ENCODE peak calls at places on chromosomes 1 and 21, in nine cellular contexts. L is AG04450, Y is OCI-LY7, J is mammary epithelial cell, I is brain microvascular endothelial cell, E is HFF-Myc, O is GM12865, F is fibroblast of lung, S is bronchial epithelial cell. P is an unnamed sample.

GRCh38 chr1:111320066-111320879 is 29.6 kb downstream of the CHIA start:
- DNase-seq in L (no peak), Y (no peak), J (no peak), I (no peak), E (no peak), O (no peak), F (no peak), S (no peak), P (no peak)

GRCh38 chr1:151703813-151704212 is 12.8 kb downstream of the CELF3 start:
- DNase-seq in L (no peak), Y (no peak), J (no peak), I (no peak), E (no peak), O (no peak), F (no peak), S (no peak), P (no peak)

GRCh38 chr1:97654866-97655265 is 266.0 kb downstream of the DPYD start:
- DNase-seq in L (no peak), Y (no peak), J (no peak), I (no peak), E (no peak), O (no peak), F (peak), S (no peak), P (peak)

GRCh38 chr1:187641463-187641862 is 812.7 kb downstream of the PLA2G4A start:
- DNase-seq in L (no peak), Y (no peak), J (no peak), I (no peak), E (no peak), O (no peak), F (no peak), S (no peak), P (no peak)

GRCh38 chr1:183289104-183289503 is 103.0 kb downstream of the LAMC2 start:
- DNase-seq in L (no peak), Y (no peak), J (no peak), I (no peak), E (no peak), O (no peak), F (no peak), S (no peak), P (no peak)

GRCh38 chr1:201219481-201220387 is 29.1 kb downstream of the IGFN1 start:
- DNase-seq in L (no peak), Y (peak), J (no peak), I (no peak), E (no peak), O (no peak), F (no peak), S (no peak), P (no peak)

GRCh38 chr1:17196496-17197180 is 8.3 kb upstream of the PADI1 start:
- DNase-seq in L (no peak), Y (no peak), J (no peak), I (no peak), E (no peak), O (no peak), F (no peak), S (no peak), P (no peak)

GRCh38 chr1:9442266-9442846 is 96.9 kb upstream of the SLC25A33 start:
- DNase-seq in L (no peak), Y (no peak), J (peak), I (peak), E (no peak), O (no peak), F (peak), S (peak), P (no peak)

GRCh38 chr21:38820471-38821239 is 14.9 kb downstream of the ETS2 start:
- DNase-seq in L (no peak), Y (no peak), J (no peak), I (no peak), E (no peak), O (no peak), F (no peak), S (peak), P (no peak)

GRCh38 chr1:22406722-22407495 is 44.7 kb upstream of the ZBTB40 start:
- DNase-seq in L (no peak), Y (no peak), J (no peak), I (peak), E (no peak), O (no peak), F (no peak), S (no peak), P (no peak)

GRCh38 chr21:41411449-41412089 is 14.5 kb upstream of the MX1 start:
- DNase-seq in L (no peak), Y (peak), J (peak), I (no peak), E (no peak), O (peak), F (no peak), S (peak), P (no peak)

GRCh38 chr1:178134061-178134460 is 40.2 kb downstream of the RASAL2 start:
- DNase-seq in L (peak), Y (no peak), J (peak), I (peak), E (peak), O (no peak), F (peak), S (peak), P (peak)

GRCh38 chr1:198937231-198938031 is 298.6 kb downstream of the PTPRC start:
- DNase-seq in L (peak), Y (peak), J (peak), I (peak), E (peak), O (peak), F (peak), S (peak), P (peak)

GRCh38 chr1:84704872-84705426 is 14.7 kb upstream of the SSX2IP start:
- DNase-seq in L (no peak), Y (peak), J (no peak), I (no peak), E (no peak), O (no peak), F (no peak), S (no peak), P (no peak)

GRCh38 chr1:43817304-43817939 is 110.1 kb downstream of the ST3GAL3 start:
- DNase-seq in L (no peak), Y (no peak), J (no peak), I (no peak), E (no peak), O (no peak), F (no peak), S (no peak), P (no peak)

GRCh38 chr1:151611288-151611790 is 511 bp upstream of the SNX27 start:
- DNase-seq in L (no peak), Y (no peak), J (peak), I (peak), E (no peak), O (no peak), F (peak), S (peak), P (peak)

GRCh38 chr1:201941420-201942128 is 4.8 kb downstream of the LMOD1 start:
- DNase-seq in L (no peak), Y (no peak), J (no peak), I (no peak), E (no peak), O (no peak), F (no peak), S (no peak), P (no peak)

GRCh38 chr1:225354906-225355305 is 72.9 kb downstream of the LBR start:
- DNase-seq in L (no peak), Y (no peak), J (no peak), I (no peak), E (no peak), O (no peak), F (no peak), S (no peak), P (no peak)

GRCh38 chr1:179814513-179814838 is 63.1 kb downstream of the TOR1AIP2 start:
- DNase-seq in L (peak), Y (no peak), J (no peak), I (no peak), E (no peak), O (no peak), F (no peak), S (no peak), P (no peak)

GRCh38 chr1:41151846-41152245 is 90.3 kb downstream of the SCMH1 start:
- DNase-seq in L (no peak), Y (no peak), J (no peak), I (no peak), E (no peak), O (no peak), F (peak), S (no peak), P (no peak)

GRCh38 chr1:227321035-227321434 is 2.7 kb upstream of the CDC42BPA start:
- DNase-seq in L (no peak), Y (no peak), J (no peak), I (no peak), E (no peak), O (no peak), F (no peak), S (no peak), P (no peak)

GRCh38 chr1:164765557-164765956 is 206.6 kb downstream of the PBX1 start:
- DNase-seq in L (peak), Y (no peak), J (peak), I (peak), E (no peak), O (no peak), F (peak), S (peak), P (peak)

GRCh38 chr1:205454903-205455335 is 926 bp downstream of the BLACAT1 start:
- DNase-seq in L (no peak), Y (no peak), J (no peak), I (no peak), E (no peak), O (no peak), F (no peak), S (no peak), P (no peak)

GRCh38 chr21:44375686-44376320 is 22.4 kb downstream of the TRPM2 start:
- DNase-seq in L (no peak), Y (no peak), J (no peak), I (no peak), E (no peak), O (no peak), F (no peak), S (no peak), P (no peak)

GRCh38 chr21:31161157-31161556 is 122.9 kb upstream of the KRTAP19-8 start:
- DNase-seq in L (no peak), Y (no peak), J (peak), I (no peak), E (no peak), O (no peak), F (peak), S (peak), P (no peak)

GRCh38 chr1:248913933-248914332 is 7.9 kb downstream of the PGBD2 start:
- DNase-seq in L (no peak), Y (no peak), J (no peak), I (no peak), E (no peak), O (no peak), F (no peak), S (no peak), P (no peak)

GRCh38 chr1:11067716-11068495 is 8.1 kb upstream of the SRM start:
- DNase-seq in L (no peak), Y (no peak), J (no peak), I (no peak), E (no peak), O (no peak), F (no peak), S (no peak), P (no peak)

GRCh38 chr21:43940329-43940653 is 71.8 kb upstream of the TRAPPC10 start:
- DNase-seq in L (no peak), Y (no peak), J (no peak), I (no peak), E (no peak), O (no peak), F (no peak), S (no peak), P (no peak)

GRCh38 chr21:37087188-37087587 is 14.1 kb downstream of the TTC3 start:
- DNase-seq in L (no peak), Y (no peak), J (peak), I (peak), E (no peak), O (no peak), F (peak), S (peak), P (peak)

GRCh38 chr1:210252621-210253041 is 20.0 kb downstream of the SERTAD4 start:
- DNase-seq in L (no peak), Y (no peak), J (no peak), I (no peak), E (no peak), O (no peak), F (no peak), S (no peak), P (no peak)

GRCh38 chr1:9198538-9199361 is 35.8 kb upstream of the H6PD start:
- DNase-seq in L (no peak), Y (no peak), J (no peak), I (peak), E (no peak), O (no peak), F (peak), S (no peak), P (no peak)

GRCh38 chr21:41364308-41364707 is 2.5 kb downstream of the MX2 start:
- DNase-seq in L (no peak), Y (no peak), J (no peak), I (no peak), E (no peak), O (peak), F (no peak), S (no peak), P (no peak)

GRCh38 chr1:47752048-47752451 is 245.1 kb downstream of the TRABD2B start:
- DNase-seq in L (no peak), Y (no peak), J (no peak), I (no peak), E (no peak), O (no peak), F (no peak), S (no peak), P (no peak)

DNA sequence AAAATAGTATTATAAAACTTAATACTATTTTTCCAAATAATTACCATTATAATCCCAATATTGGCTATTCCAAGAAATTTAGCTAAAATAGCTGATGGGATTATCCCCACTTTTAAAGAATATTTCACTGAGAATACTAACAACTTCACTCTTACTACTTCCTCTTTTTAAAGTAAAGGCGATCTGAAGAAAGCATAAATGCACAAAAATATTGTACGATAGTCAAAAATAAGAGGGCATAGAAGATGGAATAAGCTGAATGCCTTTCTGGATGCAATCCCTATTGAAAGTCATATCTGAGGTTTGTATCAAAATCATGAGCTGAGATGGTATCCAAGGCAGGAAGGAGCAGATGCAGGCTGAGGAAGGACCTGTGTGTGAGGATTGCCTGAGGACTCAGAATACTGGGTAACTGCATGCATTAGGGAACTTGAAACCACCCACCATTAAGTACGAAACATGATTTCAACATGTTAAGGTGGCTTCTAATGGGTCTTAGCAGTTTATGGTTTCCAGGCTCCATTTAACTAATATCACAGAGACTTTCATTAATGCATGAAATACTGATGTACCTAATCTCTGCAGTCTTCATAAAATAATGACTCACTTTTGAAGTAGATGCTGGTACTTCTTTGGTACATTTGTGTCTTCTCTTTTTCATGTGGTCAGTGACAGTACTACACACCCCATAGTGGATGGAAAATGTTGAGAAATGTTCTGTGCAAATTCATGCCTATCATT is 29.6 kb upstream of the RGS1 start:
- DNase-seq in L (no peak), Y (peak), J (no peak), I (no peak), E (no peak), O (peak), F (no peak), S (no peak), P (no peak)
- TF ChIP-seq CTCF in L (peak), Y (peak), J (peak), I (no peak), E (no peak), O (peak), F (no peak), S (no peak), P (no peak)

GRCh38 chr21:14685568-14685967 is 139.5 kb upstream of the SAMSN1 start:
- DNase-seq in L (no peak), Y (peak), J (no peak), I (no peak), E (no peak), O (peak), F (no peak), S (no peak), P (no peak)

GRCh38 chr21:14688412-14688811 is 142.3 kb upstream of the SAMSN1 start:
- DNase-seq in L (no peak), Y (no peak), J (no peak), I (no peak), E (no peak), O (peak), F (no peak), S (no peak), P (no peak)

GRCh38 chr21:14687277-14687642 is 141.1 kb upstream of the SAMSN1 start:
- DNase-seq in L (no peak), Y (peak), J (no peak), I (no peak), E (no peak), O (peak), F (peak), S (peak), P (no peak)

GRCh38 chr21:14684071-14684470 is 138.0 kb upstream of the SAMSN1 start:
- DNase-seq in L (no peak), Y (peak), J (no peak), I (no peak), E (no peak), O (peak), F (no peak), S (no peak), P (no peak)

DNA sequence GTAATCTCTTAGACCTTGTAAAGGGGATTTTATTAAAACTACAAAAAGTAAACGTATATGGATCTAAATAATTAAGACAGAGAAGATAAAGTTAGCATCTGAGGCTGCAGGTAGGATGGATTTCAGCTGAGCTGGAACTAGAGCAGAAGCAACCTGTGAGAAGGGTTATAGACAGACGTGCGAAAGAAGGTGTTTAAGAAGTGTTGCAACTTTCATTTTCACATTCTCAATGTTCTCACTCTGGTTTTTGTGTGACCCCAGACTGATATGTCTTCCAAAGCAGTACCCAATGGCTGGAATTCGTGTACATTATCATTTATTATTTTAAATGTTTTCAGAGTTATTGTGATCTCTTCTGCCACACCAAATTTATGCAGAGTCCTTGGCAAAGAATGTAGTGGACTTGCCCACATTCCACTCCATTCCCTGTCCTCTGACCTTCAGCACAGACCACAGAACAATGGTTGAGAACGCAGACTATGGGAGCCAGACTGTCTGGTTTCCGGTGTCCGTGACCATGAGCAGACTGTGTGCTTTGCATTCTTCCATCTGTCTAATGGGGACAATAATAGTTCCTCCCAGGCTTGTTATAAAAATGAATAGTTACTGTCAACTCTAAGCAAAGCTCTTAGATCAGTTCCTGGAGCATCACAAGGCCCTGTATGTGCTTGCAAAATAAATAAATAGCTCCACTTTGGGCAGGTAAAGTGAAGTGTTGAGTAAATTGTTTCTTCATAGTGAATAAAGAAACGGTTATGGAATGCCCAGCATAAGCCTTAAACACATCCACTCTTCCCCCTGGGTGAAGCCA is 140.6 kb upstream of the SAMSN1 start:
- DNase-seq in L (no peak), Y (peak), J (no peak), I (no peak), E (no peak), O (peak), F (peak), S (no peak), P (no peak)
- H3K4me3 ChIP-seq in L (no peak), Y (peak), J (no peak), I (no peak), E (no peak), O (peak), F (no peak), S (no peak), P (no peak)

GRCh38 chr1:46487818-46488218 is 1.8 kb upstream of the DMBX1 start:
- DNase-seq in L (no peak), Y (no peak), J (no peak), I (no peak), E (no peak), O (peak), F (no peak), S (no peak), P (no peak)
- TF ChIP-seq CTCF in L (peak), Y (peak), J (no peak), I (peak), E (no peak), O (peak), F (no peak), S (peak), P (peak)

GRCh38 chr1:89822999-89823628 is 2.3 kb downstream of the LRRC8D start:
- DNase-seq in L (no peak), Y (peak), J (no peak), I (no peak), E (no peak), O (no peak), F (no peak), S (peak), P (no peak)
- H3K4me3 ChIP-seq in L (no peak), Y (peak), J (no peak), I (no peak), E (no peak), O (no peak), F (no peak), S (peak), P (no peak)

P was measured in AG09309.